ENCODE peak calls at places on chromosomes 4 and X, in six cellular contexts. K is fibroblast of mammary gland, U is fibroblast of pulmonary artery, H is chondrocyte, C is cardiac fibroblast, X is upper lobe of left lung. A is an unnamed sample.

GRCh38 chr4:95105983-95106382 is 348.2 kb downstream of the BMPR1B start:
- DNase-seq in K (no peak), U (no peak), H (no peak), C (no peak), X (no peak), A (no peak)

GRCh38 chr4:65623509-65623908 is 46.8 kb downstream of the EPHA5 start:
- DNase-seq in K (peak; percentile 66), U (peak; percentile 68), H (no peak), C (peak; percentile 31), X (no peak), A (no peak)

GRCh38 chr4:40550900-40551546 is 78.6 kb downstream of the RBM47 start:
- DNase-seq in K (peak; percentile 53), U (peak; percentile 62), H (no peak), C (peak; percentile 74), X (no peak), A (no peak)

GRCh38 chr4:26061248-26061986 is 147.4 kb downstream of the SMIM20 start:
- DNase-seq in K (peak; percentile 67), U (peak; percentile 67), H (no peak), C (peak; percentile 59), X (no peak), A (no peak)

GRCh38 chr4:159121371-159121770 is 18.5 kb downstream of the RAPGEF2 start:
- DNase-seq in K (no peak), U (no peak), H (no peak), C (no peak), X (no peak), A (no peak)

GRCh38 chr4:116055857-116056827 is 942.7 kb upstream of the NDST4 start:
- DNase-seq in K (peak; percentile 5), U (peak; percentile 10), H (no peak), C (peak; percentile 5), X (no peak), A (no peak)

GRCh38 chrX:134803551-134804183 is 145.4 kb upstream of the PLAC1 start:
- DNase-seq in K (no peak), U (no peak), H (no peak), C (no peak), X (no peak), A (no peak)

GRCh38 chrX:39427492-39428289 is 626.4 kb downstream of the MID1IP1 start:
- DNase-seq in K (peak; percentile 79), U (peak; percentile 26), H (no peak), C (peak; percentile 6), X (no peak), A (no peak)

GRCh38 chrX:110384490-110384889 is 25.8 kb downstream of the RTL9 start:
- DNase-seq in K (peak; percentile 53), U (peak; percentile 37), H (no peak), C (peak; percentile 19), X (no peak), A (no peak)

GRCh38 chr4:83112239-83112638 is 2.3 kb downstream of the PLAC8 start:
- DNase-seq in K (no peak), U (no peak), H (no peak), C (no peak), X (no peak), A (no peak)

GRCh38 chr4:108834787-108835384 is 72.0 kb upstream of the ETNPPL start:
- DNase-seq in K (peak; percentile 75), U (peak; percentile 71), H (no peak), C (peak; percentile 65), X (no peak), A (no peak)

GRCh38 chrX:323721-324628 is 5.4 kb upstream of the GTPBP6 start:
- DNase-seq in K (peak; percentile 52), U (peak; percentile 70), H (peak; percentile 81), C (peak; percentile 68), X (peak; percentile 71), A (no peak)

GRCh38 chr4:76011700-76012387 is 4.5 kb upstream of the CXCL9 start:
- DNase-seq in K (peak; percentile 86), U (peak; percentile 72), H (no peak), C (peak; percentile 71), X (peak; percentile 63), A (no peak)

GRCh38 chr4:730511-730910 is 24.9 kb downstream of the PCGF3 start:
- DNase-seq in K (no peak), U (no peak), H (no peak), C (no peak), X (peak; percentile 58), A (no peak)

GRCh38 chr4:96598465-96598864 is 758.6 kb downstream of the PDHA2 start:
- DNase-seq in K (no peak), U (peak; percentile 35), H (no peak), C (peak; percentile 42), X (no peak), A (no peak)

GRCh38 chrX:49242545-49243066 is 7.3 kb downstream of the CCDC22 start:
- DNase-seq in K (peak; percentile 11), U (no peak), H (no peak), C (no peak), X (no peak), A (no peak)

DNA sequence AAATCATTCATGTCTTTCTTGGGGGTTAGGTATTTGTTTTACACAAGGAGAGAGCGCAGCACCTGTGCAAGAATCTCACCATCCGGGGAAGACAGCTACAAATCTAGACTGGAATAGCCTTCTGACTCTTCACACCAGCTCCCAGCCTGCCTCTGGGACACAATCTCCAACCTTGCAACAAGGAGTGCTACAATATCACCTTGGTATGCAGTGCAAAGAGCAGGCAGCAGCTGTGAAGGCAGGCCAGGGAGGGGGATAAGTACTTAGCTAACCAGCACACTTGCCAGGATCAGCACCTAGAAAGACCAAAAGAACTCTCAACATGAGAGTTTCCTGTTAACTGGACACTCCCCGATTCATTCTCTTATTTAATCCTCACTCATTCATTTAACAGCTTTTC is 235.3 kb downstream of the AR start:
- DNase-seq in K (no peak), U (no peak), H (no peak), C (no peak), X (no peak), A (no peak)
- TF ChIP-seq CTCF in K (no peak), U (no peak), H (no peak), C (no peak), X (no peak), A (no peak)

GRCh38 chr4:84470204-84470785 is 28.8 kb downstream of the NKX6-1 start:
- DNase-seq in K (peak; percentile 10), U (no peak), H (no peak), C (peak; percentile 5), X (no peak), A (no peak)
- TF ChIP-seq CTCF in K (peak; percentile 30), U (peak; percentile 15), H (peak; percentile 22), C (peak; percentile 15), X (no peak), A (no peak)

GRCh38 chr4:73520821-73521220 is 39.3 kb downstream of the AFM start:
- DNase-seq in K (peak; percentile 95), U (peak; percentile 65), H (no peak), C (peak; percentile 70), X (no peak), A (no peak)
- TF ChIP-seq CTCF in K (peak; percentile 24), U (no peak), H (no peak), C (no peak), X (no peak), A (no peak)

DNA sequence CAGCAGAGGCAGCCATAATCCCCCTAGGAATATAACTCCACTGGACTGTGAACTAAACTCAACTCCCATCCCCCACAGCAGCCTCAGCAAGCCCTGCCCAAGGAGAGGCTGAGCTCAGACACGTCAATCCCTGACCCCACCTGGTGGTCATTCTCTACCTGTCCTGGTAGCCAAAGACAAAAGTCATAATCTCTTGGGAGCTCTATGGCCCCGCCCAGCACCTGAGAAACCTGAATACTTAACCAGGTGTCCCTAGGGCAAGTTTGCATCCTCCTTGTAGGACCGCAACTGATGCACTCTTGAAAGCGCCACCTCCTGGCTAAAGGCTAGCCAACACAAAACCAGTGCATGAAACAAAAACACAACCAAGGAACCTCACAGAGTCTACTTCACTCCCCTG is 18.4 kb downstream of the CT47B1 start:
- DNase-seq in K (peak; percentile 2), U (peak; percentile 1), H (no peak), C (no peak), X (no peak), A (no peak)
- TF ChIP-seq CTCF in K (peak; percentile 4), U (peak; percentile 13), H (peak; percentile 37), C (no peak), X (no peak), A (no peak)

DNA sequence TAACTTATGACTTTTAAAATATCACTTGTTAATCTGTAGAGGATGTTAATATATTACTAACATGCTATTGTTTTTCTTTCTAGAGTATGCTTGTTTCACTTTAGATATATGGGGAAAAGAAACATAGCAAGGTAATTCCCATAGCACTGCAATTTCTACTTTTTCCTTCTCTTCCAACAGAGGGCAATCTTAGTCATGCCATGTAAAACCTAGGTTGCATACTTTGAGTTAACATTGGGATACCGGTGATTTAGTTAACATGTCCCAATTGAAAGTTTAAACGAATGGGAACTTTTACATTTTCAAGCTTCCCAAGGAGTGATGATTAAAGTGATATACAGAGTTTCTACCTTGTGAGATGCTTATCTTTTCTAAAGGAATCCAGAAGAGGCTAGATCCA is 89.4 kb upstream of the IL13RA1 start:
- DNase-seq in K (no peak), U (peak; percentile 26), H (no peak), C (peak; percentile 10), X (no peak), A (no peak)
- TF ChIP-seq CTCF in K (peak; percentile 18), U (peak; percentile 36), H (peak; percentile 70), C (peak; percentile 15), X (no peak), A (no peak)